ENCODE peak calls at places on chromosomes 12 and 14, in ten cellular contexts. N is spleen; J is posterior cingulate gyrus; X is right lobe of liver; Y is amniotic epithelial cell; P is NCI-H146; B is central memory CD4-positive, alpha-beta T cell; T is T-cell; D is stimulated activated CD4-positive, alpha-beta T cell treated with anti-CD3 and anti-CD28 coated beads, Interleukin-15, amount 100 ng/mL, for 24 hours; H is amniotic stem cell. M is an unnamed sample.
A peak's percentile ranks its signal among the peaks of the same experiment; 100 is the strongest.

GRCh38 chr12:4266990-4267389 is 6.6 kb upstream of the CCND2 start:
- DNase-seq in N (no peak), J (no peak), X (no peak), Y (no peak), P (no peak), B (no peak), T (no peak), D (no peak), H (no peak), M (no peak)

GRCh38 chr14:75568791-75569190 is 9.6 kb upstream of the FLVCR2 start:
- DNase-seq in N (no peak), J (no peak), X (no peak), Y (no peak), P (no peak), B (no peak), T (no peak), D (peak; percentile 53), H (no peak), M (no peak)

GRCh38 chr14:40842816-40843215 is 763.9 kb upstream of the LRFN5 start:
- DNase-seq in N (no peak), J (no peak), X (no peak), Y (no peak), P (no peak), B (no peak), T (no peak), D (no peak), H (no peak), M (no peak)

GRCh38 chr12:132129007-132129406 is 15.1 kb downstream of the DDX51 start:
- DNase-seq in N (no peak), J (no peak), X (no peak), Y (no peak), P (no peak), B (no peak), T (no peak), D (no peak), H (no peak), M (no peak)

GRCh38 chr14:92362781-92363235 is 39.8 kb downstream of the SLC24A4 start:
- DNase-seq in N (no peak), J (peak; percentile 13), X (no peak), Y (no peak), P (no peak), B (no peak), T (no peak), D (no peak), H (no peak), M (no peak)

GRCh38 chr14:65958664-65959562 is 527.3 kb upstream of the CCDC196 start:
- DNase-seq in N (no peak), J (no peak), X (no peak), Y (peak; percentile 27), P (peak; percentile 14), B (peak; percentile 24), T (no peak), D (no peak), H (no peak), M (no peak)

GRCh38 chr14:103686831-103687485 is 28.3 kb downstream of the XRCC3 start:
- DNase-seq in N (no peak), J (no peak), X (no peak), Y (peak; percentile 89), P (no peak), B (no peak), T (no peak), D (no peak), H (no peak), M (no peak)

GRCh38 chr14:75519826-75520692 is 2.2 kb upstream of the BATF start:
- DNase-seq in N (no peak), J (no peak), X (no peak), Y (peak; percentile 44), P (no peak), B (no peak), T (no peak), D (no peak), H (no peak), M (no peak)

GRCh38 chr12:63805704-63806672 is 26.3 kb downstream of the RXYLT1 start:
- DNase-seq in N (no peak), J (no peak), X (no peak), Y (no peak), P (peak; percentile 87), B (no peak), T (no peak), D (no peak), H (no peak), M (no peak)

GRCh38 chr12:57899010-57899662 is 42.2 kb upstream of the ATP23 start:
- DNase-seq in N (peak; percentile 92), J (no peak), X (no peak), Y (peak; percentile 55), P (no peak), B (peak; percentile 88), T (peak; percentile 88), D (peak; percentile 88), H (peak; percentile 19), M (peak; percentile 82)

M was measured in effector memory CD8-positive, alpha-beta T cell.